ENCODE peak calls at places on chromosomes 5 and 9, in six cellular contexts. One of them, this sample, is unnamed.

GRCh38 chr5:143115381-143115780 is 288.1 kb downstream of the NR3C1 start:
- DNase-seq in GM23338: no peak
- DNase-seq in transverse colon: no peak
- DNase-seq in neural progenitor cell: no peak
- DNase-seq in tibial artery: no peak
- DNase-seq in spleen: no peak
- DNase-seq in this sample: no peak

GRCh38 chr9:79263666-79264460 is 307.9 kb upstream of the TLE4 start:
- DNase-seq in GM23338: no peak
- DNase-seq in tibial artery: no peak
- DNase-seq in transverse colon: no peak
- DNase-seq in neural progenitor cell: no peak
- DNase-seq in spleen: no peak
- DNase-seq in this sample: no peak

GRCh38 chr5:38466444-38467189 is 89.8 kb downstream of the LIFR start:
- DNase-seq in neural progenitor cell: no peak
- DNase-seq in transverse colon: peak
- DNase-seq in spleen: no peak
- DNase-seq in tibial artery: peak
- DNase-seq in GM23338: no peak
- DNase-seq in this sample: no peak

GRCh38 chr5:10581424-10581748 is 17.5 kb downstream of the ANKRD33B start:
- DNase-seq in neural progenitor cell: no peak
- DNase-seq in tibial artery: no peak
- DNase-seq in spleen: no peak
- DNase-seq in GM23338: no peak
- DNase-seq in transverse colon: no peak
- DNase-seq in this sample: no peak

GRCh38 chr5:16992006-16992405 is 55.9 kb upstream of the MYO10 start:
- DNase-seq in neural progenitor cell: no peak
- DNase-seq in spleen: no peak
- DNase-seq in tibial artery: no peak
- DNase-seq in transverse colon: no peak
- DNase-seq in GM23338: no peak
- DNase-seq in this sample: no peak

GRCh38 chr5:55220433-55221185 is 6.5 kb downstream of the MCIDAS start:
- DNase-seq in spleen: no peak
- DNase-seq in GM23338: peak
- DNase-seq in neural progenitor cell: peak
- DNase-seq in transverse colon: peak
- DNase-seq in tibial artery: no peak
- DNase-seq in this sample: no peak

GRCh38 chr5:72300590-72301339 is 19.3 kb downstream of the MRPS27 start:
- DNase-seq in tibial artery: no peak
- DNase-seq in transverse colon: no peak
- DNase-seq in GM23338: no peak
- DNase-seq in spleen: no peak
- DNase-seq in neural progenitor cell: no peak
- DNase-seq in this sample: no peak

GRCh38 chr5:151885138-151885908 is 39.3 kb downstream of the GLRA1 start:
- DNase-seq in neural progenitor cell: no peak
- DNase-seq in transverse colon: no peak
- DNase-seq in GM23338: no peak
- DNase-seq in tibial artery: no peak
- DNase-seq in spleen: no peak
- DNase-seq in this sample: no peak

GRCh38 chr5:74546796-74547195 is 93.7 kb downstream of the ENC1 start:
- DNase-seq in transverse colon: no peak
- DNase-seq in GM23338: no peak
- DNase-seq in spleen: no peak
- DNase-seq in tibial artery: no peak
- DNase-seq in neural progenitor cell: no peak
- DNase-seq in this sample: no peak

GRCh38 chr5:96024683-96025475 is 63.2 kb upstream of the ELL2 start:
- DNase-seq in transverse colon: no peak
- DNase-seq in tibial artery: no peak
- DNase-seq in GM23338: no peak
- DNase-seq in spleen: no peak
- DNase-seq in neural progenitor cell: no peak
- DNase-seq in this sample: no peak

GRCh38 chr5:161230222-161230621 is 316.3 kb downstream of the GABRB2 start:
- DNase-seq in GM23338: peak
- DNase-seq in neural progenitor cell: peak
- DNase-seq in spleen: no peak
- DNase-seq in tibial artery: no peak
- DNase-seq in transverse colon: peak
- DNase-seq in this sample: no peak

GRCh38 chr5:142032747-142033631 is 20.2 kb upstream of the GNPDA1 start:
- DNase-seq in spleen: no peak
- DNase-seq in transverse colon: no peak
- DNase-seq in neural progenitor cell: no peak
- DNase-seq in GM23338: no peak
- DNase-seq in tibial artery: no peak
- DNase-seq in this sample: no peak

GRCh38 chr5:121967187-121967586 is 5.4 kb downstream of the SRFBP1 start:
- DNase-seq in neural progenitor cell: no peak
- DNase-seq in spleen: no peak
- DNase-seq in tibial artery: no peak
- DNase-seq in GM23338: no peak
- DNase-seq in transverse colon: no peak
- DNase-seq in this sample: no peak

GRCh38 chr9:76294301-76294700 is 99.9 kb downstream of the RFK start:
- DNase-seq in tibial artery: no peak
- DNase-seq in neural progenitor cell: no peak
- DNase-seq in GM23338: no peak
- DNase-seq in transverse colon: no peak
- DNase-seq in spleen: no peak
- DNase-seq in this sample: no peak

GRCh38 chr5:126752052-126752785 is 24.7 kb upstream of the LMNB1 start:
- DNase-seq in transverse colon: no peak
- DNase-seq in GM23338: no peak
- DNase-seq in spleen: no peak
- DNase-seq in neural progenitor cell: no peak
- DNase-seq in tibial artery: no peak
- DNase-seq in this sample: no peak

GRCh38 chr5:80659111-80659510 is 4.3 kb upstream of the DHFR start:
- DNase-seq in GM23338: no peak
- DNase-seq in transverse colon: no peak
- DNase-seq in tibial artery: no peak
- DNase-seq in neural progenitor cell: no peak
- DNase-seq in spleen: no peak
- DNase-seq in this sample: no peak

GRCh38 chr5:168413062-168413461 is 73.2 kb upstream of the RARS1 start:
- DNase-seq in tibial artery: no peak
- DNase-seq in neural progenitor cell: no peak
- DNase-seq in transverse colon: peak
- DNase-seq in spleen: peak
- DNase-seq in GM23338: no peak
- DNase-seq in this sample: no peak

GRCh38 chr5:154368041-154368800 is 77.6 kb upstream of the SAP30L start:
- DNase-seq in neural progenitor cell: peak
- DNase-seq in spleen: no peak
- DNase-seq in tibial artery: peak
- DNase-seq in GM23338: peak
- DNase-seq in transverse colon: no peak
- DNase-seq in this sample: no peak

GRCh38 chr5:56588125-56588516 is 227.2 kb upstream of the MAP3K1 start:
- DNase-seq in spleen: no peak
- DNase-seq in GM23338: no peak
- DNase-seq in tibial artery: no peak
- DNase-seq in neural progenitor cell: no peak
- DNase-seq in transverse colon: no peak
- DNase-seq in this sample: no peak

GRCh38 chr5:93572101-93572772 is 8.8 kb downstream of the NR2F1-AS1 start:
- DNase-seq in GM23338: peak
- DNase-seq in transverse colon: no peak
- DNase-seq in spleen: no peak
- DNase-seq in tibial artery: no peak
- DNase-seq in neural progenitor cell: peak
- DNase-seq in this sample: no peak

GRCh38 chr5:93569295-93570164 is 11.5 kb downstream of the NR2F1-AS1 start:
- DNase-seq in GM23338: peak
- DNase-seq in transverse colon: no peak
- DNase-seq in neural progenitor cell: peak
- DNase-seq in tibial artery: no peak
- DNase-seq in spleen: no peak
- DNase-seq in this sample: no peak

GRCh38 chr5:93572773-93573626 is 8.0 kb downstream of the NR2F1-AS1 start:
- DNase-seq in tibial artery: no peak
- DNase-seq in GM23338: peak
- DNase-seq in neural progenitor cell: peak
- DNase-seq in spleen: no peak
- DNase-seq in transverse colon: no peak
- DNase-seq in this sample: no peak

GRCh38 chr5:93571111-93571977 is 9.7 kb downstream of the NR2F1-AS1 start:
- DNase-seq in tibial artery: no peak
- DNase-seq in GM23338: peak
- DNase-seq in transverse colon: no peak
- DNase-seq in neural progenitor cell: peak
- DNase-seq in spleen: no peak
- DNase-seq in this sample: no peak

GRCh38 chr5:93570294-93571110 is 10.5 kb downstream of the NR2F1-AS1 start:
- DNase-seq in spleen: peak
- DNase-seq in GM23338: peak
- DNase-seq in transverse colon: no peak
- DNase-seq in neural progenitor cell: peak
- DNase-seq in tibial artery: no peak
- DNase-seq in this sample: no peak
- H3K4me3 ChIP-seq in spleen: peak
- H3K4me3 ChIP-seq in GM23338: peak
- H3K4me3 ChIP-seq in transverse colon: no peak
- H3K4me3 ChIP-seq in neural progenitor cell: peak
- H3K4me3 ChIP-seq in tibial artery: no peak
- H3K4me3 ChIP-seq in this sample: peak

DNA sequence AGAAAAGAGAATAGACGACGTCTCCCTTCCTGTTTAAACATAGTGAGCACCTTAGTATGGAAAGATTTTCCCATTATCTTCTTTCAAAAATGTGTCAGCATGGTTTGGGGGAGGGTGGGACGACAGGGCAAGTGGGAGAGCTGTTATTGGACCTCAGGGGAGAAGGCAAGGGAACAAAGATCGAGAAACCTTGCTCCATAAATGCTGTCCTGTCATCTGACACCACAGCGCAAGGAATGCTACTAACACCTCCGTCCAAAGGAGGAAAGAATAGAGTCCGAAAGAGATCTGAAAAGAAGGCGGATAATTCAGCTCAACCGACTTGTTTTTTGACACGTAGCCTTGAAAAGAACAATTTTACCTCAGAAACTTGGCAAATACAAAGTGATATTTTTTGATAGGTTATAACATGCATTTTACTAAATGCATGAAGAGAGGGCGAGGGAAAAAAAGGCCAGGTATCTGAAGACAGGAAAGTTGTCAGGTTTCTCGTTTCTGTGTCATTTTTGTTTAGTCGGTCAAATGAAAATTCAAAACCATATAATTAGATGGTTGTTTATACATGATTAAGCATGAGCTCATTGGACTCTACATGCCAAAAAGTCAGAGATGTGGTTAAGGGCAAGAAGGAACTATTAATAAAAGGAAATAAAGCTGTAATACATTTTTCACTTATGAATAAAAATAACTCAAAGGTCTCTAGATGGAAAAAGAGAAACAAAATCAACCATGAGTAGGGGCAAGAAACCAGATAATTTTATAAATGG is 155.7 kb downstream of the GLIS3 start:
- DNase-seq in spleen: no peak
- DNase-seq in neural progenitor cell: peak
- DNase-seq in tibial artery: no peak
- DNase-seq in GM23338: peak
- DNase-seq in transverse colon: no peak
- DNase-seq in this sample: no peak
- H3K27ac ChIP-seq in spleen: no peak
- H3K27ac ChIP-seq in neural progenitor cell: peak
- H3K27ac ChIP-seq in tibial artery: peak
- H3K27ac ChIP-seq in GM23338: no peak
- H3K27ac ChIP-seq in transverse colon: no peak
- H3K27ac ChIP-seq in this sample: no peak

DNA sequence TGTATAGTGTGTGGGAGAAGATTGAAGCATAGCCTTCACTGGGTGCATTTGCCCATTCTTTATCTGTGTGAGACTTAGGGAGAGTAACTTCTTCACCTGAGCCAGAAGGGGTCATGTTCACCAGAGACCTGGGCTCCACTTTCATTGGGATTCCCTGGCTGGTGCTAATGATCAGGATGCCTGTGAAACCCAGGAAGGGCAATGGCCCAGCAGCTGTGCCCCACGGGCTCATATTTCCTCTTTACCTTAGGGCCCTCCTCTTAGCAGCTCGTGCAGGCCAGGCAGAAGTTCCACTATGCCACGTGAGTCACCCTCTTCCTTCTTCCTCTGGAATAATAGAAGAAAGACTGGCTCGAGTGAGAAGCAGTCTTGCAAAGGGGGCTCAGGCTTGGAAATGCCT is 5.0 kb downstream of the PPARGC1B start:
- DNase-seq in neural progenitor cell: no peak
- DNase-seq in spleen: no peak
- DNase-seq in tibial artery: no peak
- DNase-seq in transverse colon: peak
- DNase-seq in GM23338: peak
- DNase-seq in this sample: no peak
- H3K4me3 ChIP-seq in neural progenitor cell: no peak
- H3K4me3 ChIP-seq in spleen: no peak
- H3K4me3 ChIP-seq in tibial artery: no peak
- H3K4me3 ChIP-seq in transverse colon: no peak
- H3K4me3 ChIP-seq in GM23338: no peak
- H3K4me3 ChIP-seq in this sample: no peak

GRCh38 chr5:35924122-35924949 is 14.1 kb downstream of the CAPSL start:
- DNase-seq in spleen: no peak
- DNase-seq in transverse colon: no peak
- DNase-seq in tibial artery: no peak
- DNase-seq in GM23338: no peak
- DNase-seq in neural progenitor cell: no peak
- DNase-seq in this sample: no peak

GRCh38 chr5:35920890-35921289 is 17.5 kb downstream of the CAPSL start:
- DNase-seq in transverse colon: no peak
- DNase-seq in spleen: peak
- DNase-seq in tibial artery: no peak
- DNase-seq in neural progenitor cell: peak
- DNase-seq in GM23338: peak
- DNase-seq in this sample: no peak

GRCh38 chr5:35921930-35922329 is 16.5 kb downstream of the CAPSL start:
- DNase-seq in transverse colon: no peak
- DNase-seq in GM23338: no peak
- DNase-seq in neural progenitor cell: no peak
- DNase-seq in spleen: no peak
- DNase-seq in tibial artery: no peak
- DNase-seq in this sample: peak

GRCh38 chr5:35922468-35922867 is 16.0 kb downstream of the CAPSL start:
- DNase-seq in spleen: no peak
- DNase-seq in neural progenitor cell: no peak
- DNase-seq in transverse colon: no peak
- DNase-seq in GM23338: no peak
- DNase-seq in tibial artery: no peak
- DNase-seq in this sample: no peak

DNA sequence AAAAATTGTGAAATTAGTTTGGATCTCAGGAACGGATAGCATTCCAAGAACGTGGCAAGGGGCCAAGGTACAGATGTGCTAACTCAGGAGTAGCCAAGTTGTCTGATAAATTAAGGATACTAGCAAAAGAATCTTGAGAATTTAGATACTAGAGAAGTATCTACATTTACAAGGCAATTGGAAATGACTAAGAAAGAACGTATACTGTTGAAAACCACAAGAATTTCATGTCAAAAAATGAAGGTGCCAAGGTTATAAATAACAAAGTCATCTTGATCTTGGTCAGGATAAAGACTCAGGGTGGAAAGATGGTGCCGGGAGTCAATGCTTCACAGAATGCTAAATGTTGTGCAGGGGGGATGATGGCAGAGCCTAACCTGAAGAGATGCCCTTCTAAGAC is 19.2 kb downstream of the CAPSL start:
- DNase-seq in transverse colon: no peak
- DNase-seq in tibial artery: no peak
- DNase-seq in GM23338: no peak
- DNase-seq in neural progenitor cell: no peak
- DNase-seq in spleen: no peak
- DNase-seq in this sample: no peak
- H3K27ac ChIP-seq in transverse colon: no peak
- H3K27ac ChIP-seq in tibial artery: no peak
- H3K27ac ChIP-seq in GM23338: no peak
- H3K27ac ChIP-seq in neural progenitor cell: no peak
- H3K27ac ChIP-seq in spleen: no peak
- H3K27ac ChIP-seq in this sample: no peak

This sample was measured in naive thymus-derived CD4-positive, alpha-beta T cell.